ENCODE peak calls at places on chromosomes 13 and 19, in four cellular contexts. One of them, this sample, is unnamed.

GRCh38 chr19:41575998-41576397 is at the start of gene CEACAM21:
- DNase-seq in H9: no peak
- DNase-seq in neuronal stem cell: no peak
- DNase-seq in H1: no peak
- DNase-seq in this sample: no peak

GRCh38 chr13:32501058-32501457 is 37.5 kb downstream of the N4BP2L2 start:
- DNase-seq in H1: no peak
- DNase-seq in H9: no peak
- DNase-seq in neuronal stem cell: no peak
- DNase-seq in this sample: peak; percentile 14

GRCh38 chr19:38736413-38737280 is 7.6 kb downstream of the CAPN12 start:
- DNase-seq in H1: peak; percentile 91
- DNase-seq in neuronal stem cell: no peak
- DNase-seq in H9: peak; percentile 91
- DNase-seq in this sample: peak; percentile 31

GRCh38 chr19:48290341-48290922 is 20.6 kb downstream of the ZNF114 start:
- DNase-seq in H1: peak; percentile 86
- DNase-seq in neuronal stem cell: peak; percentile 51
- DNase-seq in H9: peak; percentile 89
- DNase-seq in this sample: peak; percentile 80

GRCh38 chr13:95038949-95039348 is 262.3 kb downstream of the ABCC4 start:
- DNase-seq in H9: no peak
- DNase-seq in neuronal stem cell: no peak
- DNase-seq in H1: no peak
- DNase-seq in this sample: no peak

GRCh38 chr13:27794075-27794691 is 1.9 kb downstream of the GSX1 start:
- DNase-seq in H9: no peak
- DNase-seq in H1: peak; percentile 61
- DNase-seq in neuronal stem cell: no peak
- DNase-seq in this sample: no peak

GRCh38 chr19:48711106-48711662 is 8.3 kb downstream of the MAMSTR start:
- DNase-seq in neuronal stem cell: no peak
- DNase-seq in H1: no peak
- DNase-seq in H9: no peak
- DNase-seq in this sample: no peak

GRCh38 chr13:99380402-99380801 is 73.2 kb upstream of the GPR183 start:
- DNase-seq in H1: peak; percentile 29
- DNase-seq in H9: no peak
- DNase-seq in neuronal stem cell: no peak
- DNase-seq in this sample: no peak

GRCh38 chr13:73171242-73171641 is 112.4 kb downstream of the KLF5 start:
- DNase-seq in H9: no peak
- DNase-seq in neuronal stem cell: no peak
- DNase-seq in H1: no peak
- DNase-seq in this sample: no peak

GRCh38 chr19:4049432-4049831 is 17.3 kb downstream of the ZBTB7A start:
- DNase-seq in H1: no peak
- DNase-seq in neuronal stem cell: no peak
- DNase-seq in H9: no peak
- DNase-seq in this sample: no peak

GRCh38 chr19:2619076-2619475 is 83.4 kb downstream of the GNG7 start:
- DNase-seq in H9: no peak
- DNase-seq in neuronal stem cell: no peak
- DNase-seq in H1: no peak
- DNase-seq in this sample: no peak

GRCh38 chr19:15288146-15288963 is 44.0 kb downstream of the BRD4 start:
- DNase-seq in neuronal stem cell: no peak
- DNase-seq in H9: no peak
- DNase-seq in H1: no peak
- DNase-seq in this sample: no peak

GRCh38 chr19:40217027-40217810 is 965 bp downstream of the TTC9B start:
- DNase-seq in neuronal stem cell: no peak
- DNase-seq in H1: peak; percentile 89
- DNase-seq in H9: peak; percentile 87
- DNase-seq in this sample: no peak

GRCh38 chr13:28100149-28101121 is at the start of gene FLT3:
- DNase-seq in H1: peak; percentile 82
- DNase-seq in neuronal stem cell: peak; percentile 48
- DNase-seq in H9: peak; percentile 76
- DNase-seq in this sample: peak; percentile 39

GRCh38 chr19:34217952-34218817 is 36.2 kb upstream of the GARRE1 start:
- DNase-seq in neuronal stem cell: no peak
- DNase-seq in H9: no peak
- DNase-seq in H1: no peak
- DNase-seq in this sample: peak; percentile 92

GRCh38 chr13:94678845-94679244 is 33.5 kb downstream of the SOX21 start:
- DNase-seq in H1: no peak
- DNase-seq in H9: no peak
- DNase-seq in neuronal stem cell: no peak
- DNase-seq in this sample: no peak

GRCh38 chr19:2171349-2172145 is 7.8 kb downstream of the DOT1L start:
- DNase-seq in H9: peak; percentile 71
- DNase-seq in H1: peak; percentile 63
- DNase-seq in neuronal stem cell: no peak
- DNase-seq in this sample: peak; percentile 45

GRCh38 chr13:41905600-41906254 is 55.2 kb downstream of the VWA8 start:
- DNase-seq in H1: no peak
- DNase-seq in neuronal stem cell: no peak
- DNase-seq in H9: no peak
- DNase-seq in this sample: peak; percentile 52

GRCh38 chr13:77915676-77916075 is 3.0 kb downstream of the EDNRB start:
- DNase-seq in neuronal stem cell: no peak
- DNase-seq in H1: no peak
- DNase-seq in H9: no peak
- DNase-seq in this sample: no peak

GRCh38 chr13:25171517-25172302 is at the start of gene AMER2:
- DNase-seq in neuronal stem cell: peak; percentile 57
- DNase-seq in H1: peak; percentile 64
- DNase-seq in H9: no peak
- DNase-seq in this sample: peak; percentile 35

GRCh38 chr19:13748169-13748884 is 16.0 kb upstream of the MRI1 start:
- DNase-seq in neuronal stem cell: no peak
- DNase-seq in H9: no peak
- DNase-seq in H1: peak; percentile 47
- DNase-seq in this sample: peak; percentile 81

GRCh38 chr13:38970380-38971051 is 20.1 kb downstream of the STOML3 start:
- DNase-seq in neuronal stem cell: no peak
- DNase-seq in H9: no peak
- DNase-seq in H1: no peak
- DNase-seq in this sample: no peak

GRCh38 chr13:91346848-91347211 is 657 bp upstream of the MIR17HG start:
- DNase-seq in H9: peak; percentile 38
- DNase-seq in neuronal stem cell: peak; percentile 14
- DNase-seq in H1: no peak
- DNase-seq in this sample: peak; percentile 35

GRCh38 chr13:56352356-56352755 is 788.4 kb upstream of the PRR20A start:
- DNase-seq in H1: no peak
- DNase-seq in H9: no peak
- DNase-seq in neuronal stem cell: no peak
- DNase-seq in this sample: no peak

DNA sequence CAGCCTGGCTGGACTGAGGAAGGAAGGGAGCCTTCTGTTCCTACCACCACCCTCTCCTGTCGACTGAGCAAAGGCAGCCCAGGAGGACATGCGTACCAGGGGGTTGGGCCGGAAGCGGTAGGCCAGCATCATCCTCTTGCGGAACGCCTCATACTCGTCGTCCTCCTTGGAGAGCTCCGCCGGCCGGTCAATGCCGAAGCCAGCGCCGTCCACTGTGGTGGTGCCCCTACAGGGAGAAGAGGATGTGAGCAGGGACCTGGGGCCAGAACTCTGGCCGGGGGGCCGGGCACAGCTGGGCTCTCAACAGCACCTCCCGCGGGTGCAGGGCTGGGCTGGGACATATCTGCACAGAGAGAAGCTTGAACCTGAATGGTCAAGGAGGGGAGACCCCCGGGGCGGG is 3.8 kb upstream of the TM6SF2 start:
- DNase-seq in neuronal stem cell: no peak
- DNase-seq in H9: no peak
- DNase-seq in H1: no peak
- DNase-seq in this sample: no peak
- H3K14ac ChIP-seq in neuronal stem cell: no peak overlapping the region
- H3K14ac ChIP-seq in H9: no peak overlapping the region
- H3K14ac ChIP-seq in H1: no peak overlapping the region
- H3K14ac ChIP-seq in this sample: no peak overlapping the region

GRCh38 chr19:1055028-1055425 is 11.9 kb upstream of the ARHGAP45 start:
- DNase-seq in H1: no peak
- DNase-seq in neuronal stem cell: no peak
- DNase-seq in H9: no peak
- DNase-seq in this sample: no peak
- H3K9me3 ChIP-seq in H1: peaks cover 38% of the 10 kb centered on the region
- H3K9me3 ChIP-seq in neuronal stem cell: peaks cover 36% of the 10 kb centered on the region
- H3K9me3 ChIP-seq in H9: peaks cover 19% of the 10 kb centered on the region
- H3K9me3 ChIP-seq in this sample: peaks cover 36% of the 10 kb centered on the region

DNA sequence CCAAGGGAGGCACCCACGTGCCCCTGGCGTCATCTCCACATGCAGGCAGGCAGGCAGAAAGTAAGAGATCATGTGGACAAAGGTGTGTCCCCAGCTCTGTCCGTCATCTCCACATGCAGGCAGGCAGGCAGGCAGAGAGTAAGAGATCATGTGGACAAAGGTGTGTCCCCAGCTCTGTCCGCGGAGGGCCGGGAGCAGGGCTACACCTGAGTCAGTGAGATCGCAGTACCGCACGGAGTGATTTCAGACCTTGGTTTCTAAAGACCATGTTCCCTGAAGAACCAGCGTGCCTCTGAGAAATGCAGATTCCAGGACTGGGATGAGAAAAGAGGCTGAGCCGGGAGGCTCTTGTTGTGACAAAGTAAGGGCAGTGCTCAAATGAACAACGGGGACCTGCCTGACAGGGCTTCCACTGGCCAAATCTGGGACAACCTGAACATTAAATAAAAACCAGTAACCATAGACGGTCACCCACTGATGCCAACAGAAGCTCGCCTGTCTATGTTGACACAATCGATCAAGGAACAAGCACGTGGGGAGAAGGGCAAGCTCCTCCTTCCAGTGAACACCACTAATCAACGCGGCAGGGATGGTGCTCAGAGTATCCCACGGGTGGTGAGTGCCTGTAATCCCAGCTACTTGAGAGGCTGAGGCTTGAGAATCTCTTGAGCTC is 22.4 kb downstream of the CAPS start:
- DNase-seq in neuronal stem cell: no peak
- DNase-seq in H9: no peak
- DNase-seq in H1: no peak
- DNase-seq in this sample: no peak
- H3K14ac ChIP-seq in neuronal stem cell: no peak overlapping the region
- H3K14ac ChIP-seq in H9: no peak overlapping the region
- H3K14ac ChIP-seq in H1: no peak overlapping the region
- H3K14ac ChIP-seq in this sample: no peak overlapping the region

GRCh38 chr19:57802269-57802668 is 12.4 kb downstream of the ZNF552 start:
- DNase-seq in H9: peak; percentile 61
- DNase-seq in H1: no peak
- DNase-seq in neuronal stem cell: no peak
- DNase-seq in this sample: no peak

GRCh38 chr19:57807541-57807940 is 7.2 kb downstream of the ZNF552 start:
- DNase-seq in H9: no peak
- DNase-seq in neuronal stem cell: no peak
- DNase-seq in H1: no peak
- DNase-seq in this sample: peak; percentile 43

GRCh38 chr19:57803265-57803593 is 11.5 kb downstream of the ZNF552 start:
- DNase-seq in H9: no peak
- DNase-seq in H1: no peak
- DNase-seq in neuronal stem cell: no peak
- DNase-seq in this sample: no peak

GRCh38 chr19:57800696-57801095 is 14.0 kb downstream of the ZNF552 start:
- DNase-seq in H9: no peak
- DNase-seq in neuronal stem cell: peak; percentile 45
- DNase-seq in H1: no peak
- DNase-seq in this sample: no peak

DNA sequence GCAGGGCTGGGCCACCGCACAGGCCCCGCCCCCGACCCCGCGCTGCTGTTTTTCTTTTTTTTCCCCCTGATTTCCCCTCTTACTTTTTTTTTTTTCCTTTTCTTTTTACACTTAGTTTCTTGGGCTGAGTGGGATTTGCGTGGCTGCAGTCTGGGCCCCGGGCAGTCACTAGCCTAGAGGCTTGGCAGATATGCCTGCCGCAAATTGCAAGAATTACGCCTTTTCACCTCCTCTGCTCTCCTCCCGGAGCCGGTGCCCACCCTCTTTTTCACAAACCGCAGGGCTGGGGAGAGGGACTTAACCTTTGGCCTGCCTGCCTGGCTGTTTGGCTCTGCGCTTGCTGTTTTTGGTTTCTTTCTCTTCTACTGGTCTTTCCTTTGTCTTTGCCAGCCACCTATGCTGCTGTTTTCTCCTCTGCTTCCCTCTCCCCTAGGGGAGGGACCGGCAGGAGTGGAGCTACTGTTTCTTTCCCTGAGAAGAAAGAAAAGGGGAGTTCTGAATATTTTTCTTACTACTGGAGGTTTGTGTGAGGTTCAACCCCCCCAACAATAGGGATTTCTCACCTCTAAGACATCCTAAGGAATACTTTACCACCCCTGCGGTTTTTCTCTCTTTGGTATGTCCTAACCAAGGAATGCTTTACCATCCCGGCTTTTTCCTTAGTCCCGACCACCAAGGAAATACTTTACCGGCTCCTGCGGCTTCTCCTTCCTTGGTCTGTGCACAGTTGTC is 11.0 kb downstream of the ZNF552 start:
- DNase-seq in H9: peak; percentile 77
- DNase-seq in H1: peak; percentile 78
- DNase-seq in neuronal stem cell: peak; percentile 91
- DNase-seq in this sample: peak; percentile 86
- H3K9me3 ChIP-seq in H9: no peaks in the 10 kb centered on the region
- H3K9me3 ChIP-seq in H1: no peaks in the 10 kb centered on the region
- H3K9me3 ChIP-seq in neuronal stem cell: no peaks in the 10 kb centered on the region
- H3K9me3 ChIP-seq in this sample: no peaks in the 10 kb centered on the region

DNA sequence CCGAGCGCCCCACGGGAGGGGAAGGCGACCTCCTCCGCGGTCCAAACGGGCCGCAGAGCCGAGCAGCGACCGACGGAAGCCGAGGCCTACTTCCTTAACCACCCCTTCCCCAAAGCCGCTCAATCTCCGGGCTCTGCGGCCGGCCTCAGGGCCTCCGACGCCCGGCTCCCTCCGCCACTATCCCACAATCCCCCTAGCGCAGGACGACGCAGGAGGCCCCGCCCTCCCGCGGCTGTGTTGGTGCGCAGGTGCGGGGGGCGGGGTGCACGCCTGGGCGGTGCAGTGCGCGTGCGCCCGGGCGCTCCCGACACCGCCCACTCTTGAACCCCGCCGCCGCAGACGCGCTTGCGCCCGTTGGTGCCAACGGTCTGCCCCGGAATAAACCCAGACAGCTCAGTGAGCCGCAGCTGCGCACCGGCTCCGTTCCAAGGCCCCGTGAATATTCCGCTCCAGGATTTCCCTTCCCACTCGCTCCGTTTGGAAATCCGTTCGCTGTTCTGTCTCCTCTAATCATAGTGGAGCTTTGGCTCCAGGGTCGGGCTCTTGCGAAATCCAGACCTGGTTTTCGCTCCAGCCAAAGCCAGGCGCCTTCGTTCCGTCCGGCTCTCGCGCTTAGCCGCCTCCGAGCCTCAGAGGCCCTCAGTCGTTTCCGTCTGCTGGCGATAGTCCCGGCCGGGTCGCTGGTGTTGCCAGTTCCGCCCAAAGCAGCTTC is at the start of gene PPP6R1:
- DNase-seq in H9: peak; percentile 95
- DNase-seq in neuronal stem cell: peak; percentile 98
- DNase-seq in H1: peak; percentile 99
- DNase-seq in this sample: peak; percentile 100
- H3K14ac ChIP-seq in H9: peak within 1 kb of the TSS; percentile 47
- H3K14ac ChIP-seq in neuronal stem cell: peak within 1 kb of the TSS; percentile 87
- H3K14ac ChIP-seq in H1: no peak within 1 kb of the TSS
- H3K14ac ChIP-seq in this sample: peak within 1 kb of the TSS; percentile 97

GRCh38 chr19:9487016-9487415 is 11.4 kb downstream of the ZNF560 start:
- DNase-seq in neuronal stem cell: no peak
- DNase-seq in H9: no peak
- DNase-seq in H1: no peak
- DNase-seq in this sample: no peak
- H3K9me3 ChIP-seq in neuronal stem cell: peaks cover 15% of the 10 kb centered on the region
- H3K9me3 ChIP-seq in H9: peaks cover 58% of the 10 kb centered on the region
- H3K9me3 ChIP-seq in H1: peaks cover 49% of the 10 kb centered on the region
- H3K9me3 ChIP-seq in this sample: peaks cover 48% of the 10 kb centered on the region

This sample was measured in mesenchymal stem cell.